ENCODE peak calls at places on chromosomes 13 and 19, in ten cellular contexts. One of them, this sample, is unnamed.

GRCh38 chr19:4379383-4380253 is 20.7 kb downstream of the SH3GL1 start:
- DNase-seq in HCT116: no peak
- DNase-seq in neural crest cell: no peak
- DNase-seq in AG10803: peak
- DNase-seq in GM23338: no peak
- DNase-seq in kidney epithelial cell: peak
- DNase-seq in colonic mucosa: no peak
- DNase-seq in tibial nerve: no peak
- DNase-seq in vagina: no peak
- DNase-seq in AG04450: no peak
- DNase-seq in this sample: peak

GRCh38 chr13:20528451-20528850 is 2.8 kb upstream of the CRYL1 start:
- DNase-seq in AG10803: no peak
- DNase-seq in HCT116: no peak
- DNase-seq in kidney epithelial cell: no peak
- DNase-seq in vagina: no peak
- DNase-seq in tibial nerve: no peak
- DNase-seq in GM23338: no peak
- DNase-seq in AG04450: no peak
- DNase-seq in neural crest cell: no peak
- DNase-seq in colonic mucosa: no peak
- DNase-seq in this sample: no peak

GRCh38 chr13:85521586-85521985 is 277.6 kb downstream of the SLITRK6 start:
- DNase-seq in kidney epithelial cell: no peak
- DNase-seq in tibial nerve: no peak
- DNase-seq in GM23338: no peak
- DNase-seq in colonic mucosa: no peak
- DNase-seq in AG04450: no peak
- DNase-seq in AG10803: no peak
- DNase-seq in neural crest cell: no peak
- DNase-seq in vagina: no peak
- DNase-seq in HCT116: no peak
- DNase-seq in this sample: no peak

GRCh38 chr19:58559275-58560006 is 1.0 kb upstream of the UBE2M start:
- DNase-seq in HCT116: peak
- DNase-seq in AG04450: peak
- DNase-seq in kidney epithelial cell: no peak
- DNase-seq in AG10803: peak
- DNase-seq in neural crest cell: peak
- DNase-seq in colonic mucosa: peak
- DNase-seq in vagina: no peak
- DNase-seq in GM23338: peak
- DNase-seq in tibial nerve: peak
- DNase-seq in this sample: peak

GRCh38 chr13:71866173-71867091 is 572 bp downstream of the DACH1 start:
- DNase-seq in GM23338: peak
- DNase-seq in vagina: no peak
- DNase-seq in colonic mucosa: peak
- DNase-seq in tibial nerve: no peak
- DNase-seq in AG10803: no peak
- DNase-seq in kidney epithelial cell: no peak
- DNase-seq in neural crest cell: peak
- DNase-seq in HCT116: no peak
- DNase-seq in AG04450: no peak
- DNase-seq in this sample: no peak

GRCh38 chr13:60620611-60621395 is 223.8 kb downstream of the TDRD3 start:
- DNase-seq in HCT116: no peak
- DNase-seq in GM23338: no peak
- DNase-seq in tibial nerve: no peak
- DNase-seq in kidney epithelial cell: no peak
- DNase-seq in vagina: no peak
- DNase-seq in AG04450: no peak
- DNase-seq in AG10803: peak
- DNase-seq in neural crest cell: no peak
- DNase-seq in colonic mucosa: no peak
- DNase-seq in this sample: no peak

GRCh38 chr19:20153281-20153680 is 13.7 kb upstream of the ZNF486 start:
- DNase-seq in neural crest cell: no peak
- DNase-seq in AG10803: no peak
- DNase-seq in vagina: no peak
- DNase-seq in GM23338: no peak
- DNase-seq in kidney epithelial cell: no peak
- DNase-seq in HCT116: no peak
- DNase-seq in AG04450: no peak
- DNase-seq in tibial nerve: no peak
- DNase-seq in colonic mucosa: no peak
- DNase-seq in this sample: no peak

GRCh38 chr19:39499082-39499642 is 415 bp downstream of the DLL3 start:
- DNase-seq in HCT116: no peak
- DNase-seq in GM23338: peak
- DNase-seq in colonic mucosa: no peak
- DNase-seq in kidney epithelial cell: no peak
- DNase-seq in vagina: no peak
- DNase-seq in tibial nerve: no peak
- DNase-seq in AG04450: no peak
- DNase-seq in neural crest cell: peak
- DNase-seq in AG10803: no peak
- DNase-seq in this sample: peak

GRCh38 chr13:52356327-52356726 is 49.6 kb downstream of the THSD1 start:
- DNase-seq in AG10803: peak
- DNase-seq in tibial nerve: no peak
- DNase-seq in vagina: no peak
- DNase-seq in AG04450: no peak
- DNase-seq in colonic mucosa: no peak
- DNase-seq in HCT116: no peak
- DNase-seq in neural crest cell: no peak
- DNase-seq in GM23338: no peak
- DNase-seq in kidney epithelial cell: peak
- DNase-seq in this sample: no peak

GRCh38 chr19:18610556-18611326 is 1.9 kb upstream of the TMEM59L start:
- DNase-seq in colonic mucosa: no peak
- DNase-seq in kidney epithelial cell: no peak
- DNase-seq in tibial nerve: no peak
- DNase-seq in AG10803: no peak
- DNase-seq in neural crest cell: no peak
- DNase-seq in AG04450: no peak
- DNase-seq in vagina: no peak
- DNase-seq in GM23338: peak
- DNase-seq in HCT116: no peak
- DNase-seq in this sample: no peak

GRCh38 chr19:39110263-39110967 is 15.2 kb upstream of the PAK4 start:
- DNase-seq in vagina: no peak
- DNase-seq in tibial nerve: peak
- DNase-seq in AG04450: no peak
- DNase-seq in GM23338: peak
- DNase-seq in colonic mucosa: peak
- DNase-seq in kidney epithelial cell: no peak
- DNase-seq in HCT116: peak
- DNase-seq in neural crest cell: peak
- DNase-seq in AG10803: no peak
- DNase-seq in this sample: peak

GRCh38 chr13:59755647-59756290 is 408.0 kb downstream of the DIAPH3 start:
- DNase-seq in AG04450: no peak
- DNase-seq in vagina: no peak
- DNase-seq in HCT116: no peak
- DNase-seq in GM23338: no peak
- DNase-seq in colonic mucosa: no peak
- DNase-seq in neural crest cell: no peak
- DNase-seq in kidney epithelial cell: no peak
- DNase-seq in AG10803: no peak
- DNase-seq in tibial nerve: no peak
- DNase-seq in this sample: no peak

GRCh38 chr13:31793246-31793645 is 53.9 kb downstream of the RXFP2 start:
- DNase-seq in GM23338: no peak
- DNase-seq in colonic mucosa: no peak
- DNase-seq in AG10803: peak
- DNase-seq in vagina: no peak
- DNase-seq in neural crest cell: no peak
- DNase-seq in tibial nerve: no peak
- DNase-seq in AG04450: peak
- DNase-seq in HCT116: no peak
- DNase-seq in kidney epithelial cell: no peak
- DNase-seq in this sample: no peak

GRCh38 chr19:33467851-33468250 is 53.7 kb downstream of the PEPD start:
- DNase-seq in kidney epithelial cell: no peak
- DNase-seq in vagina: no peak
- DNase-seq in HCT116: no peak
- DNase-seq in colonic mucosa: no peak
- DNase-seq in AG10803: no peak
- DNase-seq in AG04450: no peak
- DNase-seq in neural crest cell: no peak
- DNase-seq in tibial nerve: peak
- DNase-seq in GM23338: no peak
- DNase-seq in this sample: no peak

GRCh38 chr13:39675904-39676303 is 20.4 kb downstream of the COG6 start:
- DNase-seq in AG04450: no peak
- DNase-seq in vagina: no peak
- DNase-seq in AG10803: no peak
- DNase-seq in GM23338: no peak
- DNase-seq in kidney epithelial cell: no peak
- DNase-seq in HCT116: no peak
- DNase-seq in neural crest cell: no peak
- DNase-seq in colonic mucosa: no peak
- DNase-seq in tibial nerve: no peak
- DNase-seq in this sample: no peak

GRCh38 chr19:49637865-49638350 is 2.0 kb downstream of the RRAS start:
- DNase-seq in GM23338: peak
- DNase-seq in AG10803: peak
- DNase-seq in kidney epithelial cell: no peak
- DNase-seq in neural crest cell: no peak
- DNase-seq in HCT116: no peak
- DNase-seq in AG04450: no peak
- DNase-seq in colonic mucosa: peak
- DNase-seq in tibial nerve: peak
- DNase-seq in vagina: no peak
- DNase-seq in this sample: no peak

GRCh38 chr19:38670921-38671398 is 23.5 kb downstream of the ACTN4 start:
- DNase-seq in kidney epithelial cell: no peak
- DNase-seq in HCT116: no peak
- DNase-seq in GM23338: no peak
- DNase-seq in colonic mucosa: no peak
- DNase-seq in neural crest cell: no peak
- DNase-seq in tibial nerve: no peak
- DNase-seq in vagina: no peak
- DNase-seq in AG04450: no peak
- DNase-seq in AG10803: peak
- DNase-seq in this sample: no peak

GRCh38 chr13:61202042-61202441 is 213.6 kb downstream of the PCDH20 start:
- DNase-seq in GM23338: peak
- DNase-seq in colonic mucosa: no peak
- DNase-seq in tibial nerve: no peak
- DNase-seq in neural crest cell: no peak
- DNase-seq in HCT116: no peak
- DNase-seq in vagina: no peak
- DNase-seq in AG04450: no peak
- DNase-seq in AG10803: no peak
- DNase-seq in kidney epithelial cell: no peak
- DNase-seq in this sample: no peak

GRCh38 chr19:33216198-33216830 is 9.3 kb downstream of the SLC7A10 start:
- DNase-seq in vagina: no peak
- DNase-seq in GM23338: peak
- DNase-seq in AG04450: no peak
- DNase-seq in kidney epithelial cell: no peak
- DNase-seq in AG10803: no peak
- DNase-seq in colonic mucosa: no peak
- DNase-seq in tibial nerve: no peak
- DNase-seq in neural crest cell: no peak
- DNase-seq in HCT116: no peak
- DNase-seq in this sample: no peak

GRCh38 chr19:2112516-2113320 is 16.0 kb downstream of the IZUMO4 start:
- DNase-seq in AG04450: no peak
- DNase-seq in GM23338: no peak
- DNase-seq in vagina: no peak
- DNase-seq in colonic mucosa: no peak
- DNase-seq in neural crest cell: no peak
- DNase-seq in HCT116: no peak
- DNase-seq in tibial nerve: no peak
- DNase-seq in kidney epithelial cell: no peak
- DNase-seq in AG10803: no peak
- DNase-seq in this sample: no peak

GRCh38 chr19:1893791-1894190 is 8.5 kb upstream of the ABHD17A start:
- DNase-seq in tibial nerve: no peak
- DNase-seq in AG10803: no peak
- DNase-seq in AG04450: no peak
- DNase-seq in vagina: no peak
- DNase-seq in GM23338: peak
- DNase-seq in kidney epithelial cell: no peak
- DNase-seq in HCT116: no peak
- DNase-seq in colonic mucosa: no peak
- DNase-seq in neural crest cell: no peak
- DNase-seq in this sample: no peak

GRCh38 chr13:96003304-96003703 is 49.9 kb downstream of the UGGT2 start:
- DNase-seq in kidney epithelial cell: no peak
- DNase-seq in AG04450: no peak
- DNase-seq in tibial nerve: no peak
- DNase-seq in colonic mucosa: no peak
- DNase-seq in vagina: no peak
- DNase-seq in HCT116: peak
- DNase-seq in AG10803: no peak
- DNase-seq in neural crest cell: no peak
- DNase-seq in GM23338: peak
- DNase-seq in this sample: no peak
- TF ChIP-seq CTCF in kidney epithelial cell: peak
- TF ChIP-seq CTCF in AG04450: no peak
- TF ChIP-seq CTCF in tibial nerve: no peak
- TF ChIP-seq CTCF in colonic mucosa: no peak
- TF ChIP-seq CTCF in vagina: no peak
- TF ChIP-seq CTCF in HCT116: peak
- TF ChIP-seq CTCF in AG10803: no peak
- TF ChIP-seq CTCF in neural crest cell: peak
- TF ChIP-seq CTCF in GM23338: peak
- TF ChIP-seq CTCF in this sample: no peak

GRCh38 chr19:44625531-44626066 is 12.2 kb downstream of the IGSF23 start:
- DNase-seq in kidney epithelial cell: no peak
- DNase-seq in tibial nerve: no peak
- DNase-seq in AG04450: no peak
- DNase-seq in neural crest cell: no peak
- DNase-seq in vagina: no peak
- DNase-seq in HCT116: no peak
- DNase-seq in GM23338: no peak
- DNase-seq in AG10803: no peak
- DNase-seq in colonic mucosa: no peak
- DNase-seq in this sample: no peak
- TF ChIP-seq CTCF in kidney epithelial cell: no peak
- TF ChIP-seq CTCF in tibial nerve: no peak
- TF ChIP-seq CTCF in AG04450: no peak
- TF ChIP-seq CTCF in neural crest cell: no peak
- TF ChIP-seq CTCF in vagina: no peak
- TF ChIP-seq CTCF in HCT116: no peak
- TF ChIP-seq CTCF in GM23338: no peak
- TF ChIP-seq CTCF in AG10803: no peak
- TF ChIP-seq CTCF in colonic mucosa: no peak
- TF ChIP-seq CTCF in this sample: no peak

GRCh38 chr19:3369337-3370213 is 3.2 kb downstream of the NFIC start:
- DNase-seq in neural crest cell: no peak
- DNase-seq in AG10803: peak
- DNase-seq in AG04450: no peak
- DNase-seq in colonic mucosa: peak
- DNase-seq in tibial nerve: no peak
- DNase-seq in kidney epithelial cell: no peak
- DNase-seq in GM23338: peak
- DNase-seq in HCT116: no peak
- DNase-seq in vagina: no peak
- DNase-seq in this sample: no peak
- TF ChIP-seq CTCF in neural crest cell: peak
- TF ChIP-seq CTCF in AG10803: no peak
- TF ChIP-seq CTCF in AG04450: peak
- TF ChIP-seq CTCF in colonic mucosa: no peak
- TF ChIP-seq CTCF in tibial nerve: no peak
- TF ChIP-seq CTCF in kidney epithelial cell: no peak
- TF ChIP-seq CTCF in GM23338: peak
- TF ChIP-seq CTCF in HCT116: no peak
- TF ChIP-seq CTCF in vagina: peak
- TF ChIP-seq CTCF in this sample: no peak

GRCh38 chr13:99658266-99658991 is 157.2 kb downstream of the TM9SF2 start:
- DNase-seq in AG10803: peak
- DNase-seq in tibial nerve: peak
- DNase-seq in GM23338: peak
- DNase-seq in vagina: no peak
- DNase-seq in colonic mucosa: peak
- DNase-seq in neural crest cell: peak
- DNase-seq in HCT116: no peak
- DNase-seq in AG04450: no peak
- DNase-seq in kidney epithelial cell: no peak
- DNase-seq in this sample: peak
- TF ChIP-seq CTCF in AG10803: peak
- TF ChIP-seq CTCF in tibial nerve: no peak
- TF ChIP-seq CTCF in GM23338: peak
- TF ChIP-seq CTCF in vagina: no peak
- TF ChIP-seq CTCF in colonic mucosa: no peak
- TF ChIP-seq CTCF in neural crest cell: peak
- TF ChIP-seq CTCF in HCT116: peak
- TF ChIP-seq CTCF in AG04450: peak
- TF ChIP-seq CTCF in kidney epithelial cell: peak
- TF ChIP-seq CTCF in this sample: no peak

This sample was measured in activated B cell treated with CpG ODN at 0.5 μM for 24 hours.